ENCODE peak calls at places on chromosomes 1 and 21, in six cellular contexts. One of them, this sample, is unnamed.

GRCh38 chr1:105416246-105416645 is 1640.2 kb upstream of the PRMT6 start:
- DNase-seq in naive B cell: no peak
- DNase-seq in NCI-H2029 treated with DMSO at 0.1 percent for 48 hours: no peak
- DNase-seq in upper lobe of right lung: no peak
- DNase-seq in COLO829: no peak
- DNase-seq in activated naive CD4-positive, alpha-beta T cell treated with Interleukin-2 at 50 U/mL for 16 hours: no peak
- DNase-seq in this sample: no peak

GRCh38 chr21:45873418-45873817 is 108.2 kb upstream of the COL6A1 start:
- DNase-seq in naive B cell: no peak
- DNase-seq in NCI-H2029 treated with DMSO at 0.1 percent for 48 hours: no peak
- DNase-seq in upper lobe of right lung: no peak
- DNase-seq in COLO829: no peak
- DNase-seq in activated naive CD4-positive, alpha-beta T cell treated with Interleukin-2 at 50 U/mL for 16 hours: no peak
- DNase-seq in this sample: no peak

GRCh38 chr1:179779645-179780272 is 36.7 kb downstream of the FAM163A start:
- DNase-seq in naive B cell: no peak
- DNase-seq in NCI-H2029 treated with DMSO at 0.1 percent for 48 hours: peak; percentile 55
- DNase-seq in upper lobe of right lung: no peak
- DNase-seq in COLO829: no peak
- DNase-seq in activated naive CD4-positive, alpha-beta T cell treated with Interleukin-2 at 50 U/mL for 16 hours: no peak
- DNase-seq in this sample: no peak

GRCh38 chr1:40739455-40740008 is 44.1 kb upstream of the KCNQ4 start:
- DNase-seq in naive B cell: no peak
- DNase-seq in NCI-H2029 treated with DMSO at 0.1 percent for 48 hours: no peak
- DNase-seq in upper lobe of right lung: no peak
- DNase-seq in COLO829: no peak
- DNase-seq in activated naive CD4-positive, alpha-beta T cell treated with Interleukin-2 at 50 U/mL for 16 hours: no peak
- DNase-seq in this sample: no peak

GRCh38 chr21:33993286-33994231 is 78.0 kb upstream of the ATP5PO start:
- DNase-seq in naive B cell: peak; percentile 27
- DNase-seq in NCI-H2029 treated with DMSO at 0.1 percent for 48 hours: peak; percentile 34
- DNase-seq in upper lobe of right lung: no peak
- DNase-seq in COLO829: no peak
- DNase-seq in activated naive CD4-positive, alpha-beta T cell treated with Interleukin-2 at 50 U/mL for 16 hours: no peak
- DNase-seq in this sample: peak; percentile 7

GRCh38 chr1:211897011-211897410 is 66.4 kb upstream of the LPGAT1 start:
- DNase-seq in naive B cell: no peak
- DNase-seq in NCI-H2029 treated with DMSO at 0.1 percent for 48 hours: no peak
- DNase-seq in upper lobe of right lung: no peak
- DNase-seq in COLO829: no peak
- DNase-seq in activated naive CD4-positive, alpha-beta T cell treated with Interleukin-2 at 50 U/mL for 16 hours: no peak
- DNase-seq in this sample: peak; percentile 45

GRCh38 chr21:44984792-44985440 is 45.1 kb downstream of the SLX9 start:
- DNase-seq in naive B cell: no peak
- DNase-seq in NCI-H2029 treated with DMSO at 0.1 percent for 48 hours: no peak
- DNase-seq in upper lobe of right lung: no peak
- DNase-seq in COLO829: no peak
- DNase-seq in activated naive CD4-positive, alpha-beta T cell treated with Interleukin-2 at 50 U/mL for 16 hours: no peak
- DNase-seq in this sample: no peak

GRCh38 chr1:171266930-171267329 is 18.6 kb downstream of the FMO1 start:
- DNase-seq in naive B cell: no peak
- DNase-seq in NCI-H2029 treated with DMSO at 0.1 percent for 48 hours: no peak
- DNase-seq in upper lobe of right lung: no peak
- DNase-seq in COLO829: no peak
- DNase-seq in activated naive CD4-positive, alpha-beta T cell treated with Interleukin-2 at 50 U/mL for 16 hours: no peak
- DNase-seq in this sample: no peak

GRCh38 chr1:207072241-207072640 is 16.4 kb upstream of the C4BPB start:
- DNase-seq in naive B cell: no peak
- DNase-seq in NCI-H2029 treated with DMSO at 0.1 percent for 48 hours: no peak
- DNase-seq in upper lobe of right lung: no peak
- DNase-seq in COLO829: no peak
- DNase-seq in activated naive CD4-positive, alpha-beta T cell treated with Interleukin-2 at 50 U/mL for 16 hours: no peak
- DNase-seq in this sample: no peak

GRCh38 chr1:3341236-3341994 is 113.0 kb upstream of the ARHGEF16 start:
- DNase-seq in naive B cell: no peak
- DNase-seq in NCI-H2029 treated with DMSO at 0.1 percent for 48 hours: no peak
- DNase-seq in upper lobe of right lung: no peak
- DNase-seq in COLO829: no peak
- DNase-seq in activated naive CD4-positive, alpha-beta T cell treated with Interleukin-2 at 50 U/mL for 16 hours: no peak
- DNase-seq in this sample: no peak

GRCh38 chr1:153357076-153357852 is 390 bp upstream of the S100A9 start:
- DNase-seq in naive B cell: no peak
- DNase-seq in NCI-H2029 treated with DMSO at 0.1 percent for 48 hours: no peak
- DNase-seq in upper lobe of right lung: peak; percentile 94
- DNase-seq in COLO829: no peak
- DNase-seq in activated naive CD4-positive, alpha-beta T cell treated with Interleukin-2 at 50 U/mL for 16 hours: no peak
- DNase-seq in this sample: no peak

GRCh38 chr21:39904457-39904856 is 37.2 kb downstream of the PCP4 start:
- DNase-seq in naive B cell: no peak
- DNase-seq in NCI-H2029 treated with DMSO at 0.1 percent for 48 hours: no peak
- DNase-seq in upper lobe of right lung: no peak
- DNase-seq in COLO829: no peak
- DNase-seq in activated naive CD4-positive, alpha-beta T cell treated with Interleukin-2 at 50 U/mL for 16 hours: no peak
- DNase-seq in this sample: no peak

GRCh38 chr21:45054162-45054926 is 20.0 kb upstream of the ADARB1 start:
- DNase-seq in naive B cell: no peak
- DNase-seq in NCI-H2029 treated with DMSO at 0.1 percent for 48 hours: no peak
- DNase-seq in upper lobe of right lung: no peak
- DNase-seq in COLO829: no peak
- DNase-seq in activated naive CD4-positive, alpha-beta T cell treated with Interleukin-2 at 50 U/mL for 16 hours: no peak
- DNase-seq in this sample: no peak

This sample was measured in NCI-H774.